ENCODE peak calls at places on chromosomes 5 and 9, in four cellular contexts. One of them, this sample, is unnamed.

GRCh38 chr9:112810696-112811490 is 60.3 kb downstream of the SNX30 start:
- DNase-seq in GM12878: no peak
- DNase-seq in HepG2: no peak
- DNase-seq in A549: no peak
- DNase-seq in this sample: peak

GRCh38 chr5:138148811-138149210 is 9.6 kb upstream of the NME5 start:
- DNase-seq in HepG2: no peak
- DNase-seq in GM12878: no peak
- DNase-seq in A549: peak
- DNase-seq in this sample: no peak

GRCh38 chr9:129574911-129575574 is 45.9 kb downstream of the C9orf50 start:
- DNase-seq in HepG2: no peak
- DNase-seq in GM12878: no peak
- DNase-seq in A549: peak
- DNase-seq in this sample: no peak

GRCh38 chr9:20292002-20292401 is 330.3 kb downstream of the MLLT3 start:
- DNase-seq in GM12878: no peak
- DNase-seq in A549: peak
- DNase-seq in HepG2: peak
- DNase-seq in this sample: peak

GRCh38 chr9:134622896-134623407 is 18.7 kb upstream of the COL5A1 start:
- DNase-seq in A549: no peak
- DNase-seq in GM12878: no peak
- DNase-seq in HepG2: no peak
- DNase-seq in this sample: no peak

GRCh38 chr9:1979815-1980367 is 35.3 kb upstream of the SMARCA2 start:
- DNase-seq in A549: no peak
- DNase-seq in HepG2: no peak
- DNase-seq in GM12878: peak
- DNase-seq in this sample: no peak

GRCh38 chr5:17411436-17411835 is 86.6 kb upstream of the TAF11L2 start:
- DNase-seq in GM12878: no peak
- DNase-seq in HepG2: no peak
- DNase-seq in A549: no peak
- DNase-seq in this sample: no peak

GRCh38 chr5:179270581-179271300 is 74.5 kb downstream of the ADAMTS2 start:
- DNase-seq in HepG2: no peak
- DNase-seq in A549: no peak
- DNase-seq in GM12878: no peak
- DNase-seq in this sample: no peak

GRCh38 chr5:131795879-131796792 is 681 bp downstream of the FNIP1 start:
- DNase-seq in A549: peak
- DNase-seq in HepG2: peak
- DNase-seq in GM12878: no peak
- DNase-seq in this sample: peak

GRCh38 chr9:84570482-84571154 is 98.9 kb upstream of the NTRK2 start:
- DNase-seq in HepG2: no peak
- DNase-seq in GM12878: no peak
- DNase-seq in A549: no peak
- DNase-seq in this sample: no peak

GRCh38 chr9:115000217-115000639 is 69.8 kb upstream of the TNFSF8 start:
- DNase-seq in HepG2: no peak
- DNase-seq in GM12878: no peak
- DNase-seq in A549: no peak
- DNase-seq in this sample: no peak

GRCh38 chr5:56327810-56328209 is 94.7 kb upstream of the ANKRD55 start:
- DNase-seq in GM12878: peak
- DNase-seq in HepG2: no peak
- DNase-seq in A549: no peak
- DNase-seq in this sample: no peak

GRCh38 chr5:151288180-151288579 is 15.4 kb downstream of the SLC36A3 start:
- DNase-seq in GM12878: no peak
- DNase-seq in HepG2: peak
- DNase-seq in A549: peak
- DNase-seq in this sample: peak

GRCh38 chr5:89399553-89399952 is 516.6 kb upstream of the MEF2C start:
- DNase-seq in GM12878: no peak
- DNase-seq in A549: no peak
- DNase-seq in HepG2: no peak
- DNase-seq in this sample: no peak

GRCh38 chr5:168706655-168707069 is 127.5 kb upstream of the PANK3 start:
- DNase-seq in GM12878: no peak
- DNase-seq in A549: peak
- DNase-seq in HepG2: peak
- DNase-seq in this sample: peak

GRCh38 chr5:74355456-74355855 is 285.1 kb downstream of the ENC1 start:
- DNase-seq in HepG2: no peak
- DNase-seq in GM12878: no peak
- DNase-seq in A549: no peak
- DNase-seq in this sample: no peak

GRCh38 chr5:58181578-58182286 is 278.2 kb downstream of the PLK2 start:
- DNase-seq in A549: no peak
- DNase-seq in GM12878: no peak
- DNase-seq in HepG2: no peak
- DNase-seq in this sample: no peak

GRCh38 chr5:37703841-37704241 is 136.0 kb downstream of the GDNF start:
- DNase-seq in HepG2: no peak
- DNase-seq in GM12878: no peak
- DNase-seq in A549: no peak
- DNase-seq in this sample: no peak

GRCh38 chr9:136888454-136888853 is 2.1 kb downstream of the TRAF2 start:
- DNase-seq in HepG2: no peak
- DNase-seq in GM12878: no peak
- DNase-seq in A549: no peak
- DNase-seq in this sample: no peak

GRCh38 chr5:5905186-5905585 is 473.2 kb downstream of the MED10 start:
- DNase-seq in A549: no peak
- DNase-seq in GM12878: no peak
- DNase-seq in HepG2: no peak
- DNase-seq in this sample: no peak

GRCh38 chr9:114824130-114824529 is 18.3 kb upstream of the TNFSF15 start:
- DNase-seq in HepG2: no peak
- DNase-seq in GM12878: no peak
- DNase-seq in A549: no peak
- DNase-seq in this sample: no peak

GRCh38 chr5:169097374-169097831 is 203.5 kb downstream of the SLIT3 start:
- DNase-seq in GM12878: no peak
- DNase-seq in A549: no peak
- DNase-seq in HepG2: no peak
- DNase-seq in this sample: no peak

GRCh38 chr5:173513521-173513991 is 102.9 kb downstream of the BOD1 start:
- DNase-seq in GM12878: no peak
- DNase-seq in A549: peak
- DNase-seq in HepG2: no peak
- DNase-seq in this sample: no peak

GRCh38 chr5:151082274-151082902 is 1.6 kb upstream of the TNIP1 start:
- DNase-seq in HepG2: peak
- DNase-seq in GM12878: no peak
- DNase-seq in A549: peak
- DNase-seq in this sample: peak

GRCh38 chr5:88769165-88769564 is 113.8 kb downstream of the MEF2C start:
- DNase-seq in HepG2: no peak
- DNase-seq in A549: no peak
- DNase-seq in GM12878: no peak
- DNase-seq in this sample: no peak

GRCh38 chr5:136020383-136021015 is 8.3 kb upstream of the TGFBI start:
- DNase-seq in GM12878: no peak
- DNase-seq in A549: peak
- DNase-seq in HepG2: peak
- DNase-seq in this sample: no peak

GRCh38 chr5:83530186-83530585 is 58.6 kb downstream of the VCAN start:
- DNase-seq in HepG2: no peak
- DNase-seq in A549: no peak
- DNase-seq in GM12878: no peak
- DNase-seq in this sample: no peak

GRCh38 chr5:95617057-95617456 is 2.8 kb upstream of the GPR150 start:
- DNase-seq in HepG2: no peak
- DNase-seq in A549: peak
- DNase-seq in GM12878: peak
- DNase-seq in this sample: no peak

GRCh38 chr9:137070201-137070905 is at the start of gene SAPCD2:
- DNase-seq in GM12878: no peak
- DNase-seq in A549: peak
- DNase-seq in HepG2: peak
- DNase-seq in this sample: peak

GRCh38 chr9:18666348-18666747 is 192.4 kb downstream of the ADAMTSL1 start:
- DNase-seq in HepG2: no peak
- DNase-seq in GM12878: no peak
- DNase-seq in A549: no peak
- DNase-seq in this sample: no peak
- TF ChIP-seq JUNB in HepG2: no peak
- TF ChIP-seq JUNB in GM12878: no peak
- TF ChIP-seq JUNB in A549: no peak
- TF ChIP-seq JUNB in this sample: no peak

GRCh38 chr5:177176175-177176704 is 42.7 kb downstream of the NSD1 start:
- DNase-seq in GM12878: no peak
- DNase-seq in A549: no peak
- DNase-seq in HepG2: no peak
- DNase-seq in this sample: no peak
- TF ChIP-seq JUNB in GM12878: no peak
- TF ChIP-seq JUNB in A549: no peak
- TF ChIP-seq JUNB in HepG2: no peak
- TF ChIP-seq JUNB in this sample: no peak

DNA sequence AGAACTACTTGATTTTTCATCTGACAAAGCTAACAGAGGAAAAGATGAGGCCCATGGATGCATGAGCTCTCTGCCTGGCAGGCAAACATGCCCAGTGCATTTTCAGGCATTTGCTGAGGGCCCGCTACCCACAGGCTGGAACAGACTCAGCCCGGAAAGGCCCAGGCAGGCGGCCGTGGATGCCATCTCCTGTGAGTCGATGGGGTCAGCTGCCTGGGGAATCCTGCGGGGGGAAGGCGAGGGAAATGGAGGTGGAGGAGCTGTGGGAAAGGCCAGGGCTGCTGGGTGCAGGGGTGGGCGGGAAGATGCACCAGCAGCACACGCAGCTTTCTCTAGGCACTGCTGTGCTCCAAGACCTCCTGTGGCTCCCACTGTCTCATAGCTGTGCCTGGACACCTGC is 13.7 kb downstream of the SLC9A3 start:
- DNase-seq in HepG2: no peak
- DNase-seq in A549: no peak
- DNase-seq in GM12878: no peak
- DNase-seq in this sample: no peak
- TF ChIP-seq JUNB in HepG2: no peak
- TF ChIP-seq JUNB in A549: no peak
- TF ChIP-seq JUNB in GM12878: no peak
- TF ChIP-seq JUNB in this sample: no peak

GRCh38 chr5:133714161-133714915 is 102.0 kb upstream of the FSTL4 start:
- DNase-seq in HepG2: no peak
- DNase-seq in A549: no peak
- DNase-seq in GM12878: no peak
- DNase-seq in this sample: no peak
- TF ChIP-seq JUNB in HepG2: no peak
- TF ChIP-seq JUNB in A549: no peak
- TF ChIP-seq JUNB in GM12878: no peak
- TF ChIP-seq JUNB in this sample: no peak

GRCh38 chr5:8226148-8226547 is 357.2 kb downstream of the MTRR start:
- DNase-seq in GM12878: no peak
- DNase-seq in HepG2: no peak
- DNase-seq in A549: no peak
- DNase-seq in this sample: no peak

GRCh38 chr5:8229551-8229950 is 360.6 kb downstream of the MTRR start:
- DNase-seq in HepG2: no peak
- DNase-seq in GM12878: no peak
- DNase-seq in A549: no peak
- DNase-seq in this sample: no peak

GRCh38 chr5:8227114-8227513 is 358.2 kb downstream of the MTRR start:
- DNase-seq in A549: no peak
- DNase-seq in GM12878: no peak
- DNase-seq in HepG2: no peak
- DNase-seq in this sample: no peak
- TF ChIP-seq JUNB in A549: no peak
- TF ChIP-seq JUNB in GM12878: no peak
- TF ChIP-seq JUNB in HepG2: no peak
- TF ChIP-seq JUNB in this sample: no peak

GRCh38 chr5:32585122-32585445 is 273 bp upstream of the SUB1 start:
- DNase-seq in HepG2: no peak
- DNase-seq in A549: no peak
- DNase-seq in GM12878: no peak
- DNase-seq in this sample: no peak
- TF ChIP-seq JUNB in HepG2: no peak
- TF ChIP-seq JUNB in A549: no peak
- TF ChIP-seq JUNB in GM12878: no peak
- TF ChIP-seq JUNB in this sample: no peak

GRCh38 chr5:143093452-143094086 is 309.9 kb downstream of the NR3C1 start:
- DNase-seq in GM12878: no peak
- DNase-seq in HepG2: no peak
- DNase-seq in A549: no peak
- DNase-seq in this sample: peak
- TF ChIP-seq JUNB in GM12878: no peak
- TF ChIP-seq JUNB in HepG2: no peak
- TF ChIP-seq JUNB in A549: no peak
- TF ChIP-seq JUNB in this sample: no peak

GRCh38 chr5:175285263-175285662 is 158.7 kb downstream of the DRD1 start:
- DNase-seq in A549: no peak
- DNase-seq in GM12878: no peak
- DNase-seq in HepG2: no peak
- DNase-seq in this sample: no peak
- TF ChIP-seq JUNB in A549: no peak
- TF ChIP-seq JUNB in GM12878: no peak
- TF ChIP-seq JUNB in HepG2: no peak
- TF ChIP-seq JUNB in this sample: no peak

GRCh38 chr5:1378866-1379659 is 34.2 kb upstream of the CLPTM1L start:
- DNase-seq in A549: no peak
- DNase-seq in HepG2: no peak
- DNase-seq in GM12878: no peak
- DNase-seq in this sample: no peak

GRCh38 chr5:1380011-1380817 is 35.3 kb upstream of the CLPTM1L start:
- DNase-seq in GM12878: no peak
- DNase-seq in HepG2: peak
- DNase-seq in A549: peak
- DNase-seq in this sample: peak

GRCh38 chr5:1375871-1376850 is 31.3 kb upstream of the CLPTM1L start:
- DNase-seq in HepG2: no peak
- DNase-seq in GM12878: no peak
- DNase-seq in A549: no peak
- DNase-seq in this sample: no peak

GRCh38 chr5:1376921-1377320 is 32.0 kb upstream of the CLPTM1L start:
- DNase-seq in GM12878: no peak
- DNase-seq in HepG2: no peak
- DNase-seq in A549: no peak
- DNase-seq in this sample: no peak

DNA sequence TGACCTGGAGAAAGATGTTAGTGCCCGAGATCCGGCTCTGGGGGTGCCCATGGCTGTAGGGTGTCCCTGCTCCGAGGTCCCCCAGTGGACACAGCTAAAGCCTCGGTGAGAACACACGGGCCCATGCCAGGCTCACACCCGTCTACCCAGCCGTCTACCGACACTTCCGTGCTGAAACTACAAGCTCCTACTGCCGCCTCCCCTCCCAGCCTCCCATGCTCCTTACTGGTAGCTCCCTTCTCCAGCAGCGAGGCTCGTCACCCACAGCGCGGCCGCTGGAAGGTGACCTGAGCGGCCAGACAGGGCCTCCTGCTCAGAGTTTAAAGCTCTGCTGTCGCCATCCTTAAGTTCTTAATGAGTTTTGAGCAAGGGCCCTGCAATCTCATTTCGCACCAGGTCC is 33.2 kb upstream of the CLPTM1L start:
- DNase-seq in GM12878: no peak
- DNase-seq in HepG2: no peak
- DNase-seq in A549: no peak
- DNase-seq in this sample: no peak
- TF ChIP-seq JUNB in GM12878: no peak
- TF ChIP-seq JUNB in HepG2: no peak
- TF ChIP-seq JUNB in A549: no peak
- TF ChIP-seq JUNB in this sample: no peak